ENCODE peak calls at places on chromosomes 4 and X, in ten cellular contexts. M is amygdala; R is H4; H is foreskin fibroblast; G is naive B cell; P is aorta; S is HEK293T; C is breast epithelium; A is colonic mucosa; K is CD4-positive, alpha-beta memory T cell. N is an unnamed sample.

GRCh38 chr4:139909036-139909435 is 243.4 kb downstream of the MGST2 start:
- DNase-seq in M (no peak), R (no peak), H (no peak), G (no peak), P (no peak), S (no peak), C (no peak), A (no peak), K (no peak), N (no peak)

GRCh38 chr4:55615008-55615407 is 21.1 kb downstream of the NMU start:
- DNase-seq in M (no peak), R (no peak), H (no peak), G (no peak), P (no peak), S (no peak), C (no peak), A (no peak), K (no peak), N (no peak)

GRCh38 chr4:172985552-172985951 is 183.1 kb upstream of the GALNT7 start:
- DNase-seq in M (no peak), R (peak), H (no peak), G (no peak), P (no peak), S (no peak), C (no peak), A (no peak), K (no peak), N (no peak)

GRCh38 chr4:161952382-161952781 is 211.4 kb downstream of the FSTL5 start:
- DNase-seq in M (no peak), R (no peak), H (no peak), G (no peak), P (no peak), S (no peak), C (no peak), A (no peak), K (no peak), N (no peak)

GRCh38 chr4:179110816-179111215 is 1668.6 kb upstream of the AGA start:
- DNase-seq in M (no peak), R (peak), H (no peak), G (no peak), P (no peak), S (no peak), C (no peak), A (no peak), K (no peak), N (no peak)

GRCh38 chr4:37685726-37686372 is 327 bp downstream of the RELL1 start:
- DNase-seq in M (no peak), R (no peak), H (peak), G (peak), P (peak), S (peak), C (peak), A (peak), K (peak), N (no peak)

GRCh38 chr4:7031526-7032449 is 11.4 kb upstream of the TADA2B start:
- DNase-seq in M (no peak), R (no peak), H (no peak), G (no peak), P (no peak), S (no peak), C (no peak), A (no peak), K (no peak), N (no peak)

GRCh38 chrX:121161501-121161933 is 114.1 kb downstream of the GLUD2 start:
- DNase-seq in M (no peak), R (no peak), H (no peak), G (no peak), P (no peak), S (no peak), C (no peak), A (no peak), K (no peak), N (no peak)

GRCh38 chr4:17447675-17448298 is 64.1 kb downstream of the QDPR start:
- DNase-seq in M (no peak), R (peak), H (peak), G (no peak), P (no peak), S (peak), C (no peak), A (peak), K (peak), N (peak)

GRCh38 chr4:56414135-56414675 is 21.2 kb downstream of the PPAT start:
- DNase-seq in M (no peak), R (no peak), H (no peak), G (no peak), P (no peak), S (no peak), C (no peak), A (no peak), K (no peak), N (no peak)

GRCh38 chr4:98474408-98474844 is 184.0 kb downstream of the TSPAN5 start:
- DNase-seq in M (no peak), R (peak), H (peak), G (no peak), P (no peak), S (no peak), C (no peak), A (no peak), K (no peak), N (no peak)

GRCh38 chr4:120225527-120225926 is 158.9 kb upstream of the MAD2L1 start:
- DNase-seq in M (no peak), R (no peak), H (no peak), G (no peak), P (no peak), S (no peak), C (no peak), A (peak), K (no peak), N (no peak)